ENCODE peak calls at places on chromosomes 6 and 20, in five cellular contexts. P is AG04450, Y is KBM-7, N is GM18507, O is T-helper 1 cell. M is an unnamed sample.

GRCh38 chr6:145531032-145531431 is 204.3 kb downstream of the EPM2A start:
- DNase-seq in P (no peak), Y (no peak), O (no peak), N (no peak), M (no peak)

GRCh38 chr20:38067717-38068365 is 34.3 kb downstream of the RPRD1B start:
- DNase-seq in N (no peak), O (no peak), P (no peak), Y (no peak), M (no peak)

GRCh38 chr20:62668441-62669027 is 26.2 kb downstream of the SLCO4A1 start:
- DNase-seq in N (peak; percentile 47), O (no peak), Y (peak; percentile 73), P (peak; percentile 54), M (peak; percentile 28)

GRCh38 chr6:467111-467510 is 75.6 kb downstream of the IRF4 start:
- DNase-seq in O (no peak), N (no peak), Y (no peak), P (no peak), M (no peak)

GRCh38 chr6:3283641-3284435 is 25.1 kb downstream of the PSMG4 start:
- DNase-seq in Y (no peak), P (no peak), N (no peak), O (no peak), M (no peak)

GRCh38 chr6:30935018-30935417 is 3.0 kb upstream of the SFTA2 start:
- DNase-seq in Y (no peak), P (no peak), O (no peak), N (no peak), M (no peak)

GRCh38 chr6:81734500-81735140 is 17.9 kb downstream of the TENT5A start:
- DNase-seq in P (no peak), N (no peak), O (no peak), Y (no peak), M (no peak)

GRCh38 chr20:8782804-8783203 is 286.1 kb upstream of the PLCB4 start:
- DNase-seq in Y (no peak), N (no peak), P (no peak), O (no peak), M (no peak)

GRCh38 chr6:16305246-16305725 is 66.9 kb downstream of the GMPR start:
- DNase-seq in P (no peak), Y (peak; percentile 22), N (peak; percentile 64), O (no peak), M (peak; percentile 89)

GRCh38 chr6:21804941-21805610 is 211.5 kb downstream of the SOX4 start:
- DNase-seq in P (no peak), N (no peak), O (no peak), Y (no peak), M (no peak)

GRCh38 chr6:44219053-44219814 is 2.5 kb downstream of the MYMX start:
- DNase-seq in O (no peak), Y (no peak), P (no peak), N (peak; percentile 57), M (peak; percentile 86)

GRCh38 chr6:13250703-13251102 is 77.6 kb downstream of the TBC1D7 start:
- DNase-seq in Y (no peak), O (no peak), N (no peak), P (no peak), M (no peak)